ENCODE peak calls at places on chromosome 1, in seven cellular contexts. W is K562, C is GM12892, R is H1, J is SK-N-SH, N is GM12878, H is HepG2. X is an unnamed sample.

GRCh38 chr1:2358651-2359640 is 32.4 kb downstream of the MORN1 start:
- DNase-seq in R (no peak), H (no peak), W (no peak), J (no peak), C (no peak), N (no peak), X (no peak)

GRCh38 chr1:236030572-236030971 is 34.3 kb downstream of the NID1 start:
- DNase-seq in W (no peak), R (no peak), N (no peak), H (no peak), J (no peak), C (no peak), X (no peak)

GRCh38 chr1:210655511-210655910 is 326.8 kb downstream of the HHAT start:
- DNase-seq in R (no peak), C (no peak), N (no peak), H (no peak), J (no peak), W (no peak), X (no peak)

GRCh38 chr1:40637617-40638016 is 27.9 kb downstream of the RIMS3 start:
- DNase-seq in J (no peak), C (no peak), H (no peak), N (no peak), R (no peak), W (no peak), X (no peak)

GRCh38 chr1:81801834-81802531 is 1.2 kb downstream of the ADGRL2 start:
- DNase-seq in N (no peak), J (peak; percentile 60), H (no peak), W (no peak), C (no peak), R (no peak), X (peak; percentile 17)

GRCh38 chr1:70934197-70934961 is 113.2 kb downstream of the PTGER3 start:
- DNase-seq in R (no peak), W (no peak), H (no peak), N (no peak), J (no peak), C (no peak), X (no peak)

GRCh38 chr1:36517019-36517387 is 34.3 kb upstream of the CSF3R start:
- DNase-seq in H (no peak), C (no peak), R (no peak), N (no peak), J (no peak), W (peak; percentile 32), X (no peak)

GRCh38 chr1:214143015-214143775 is 137.8 kb upstream of the SMYD2 start:
- DNase-seq in R (no peak), H (no peak), W (no peak), C (no peak), N (no peak), J (peak; percentile 29), X (no peak)

GRCh38 chr1:188325211-188325610 is 1496.5 kb downstream of the PLA2G4A start:
- DNase-seq in C (no peak), J (peak; percentile 9), H (no peak), N (no peak), W (no peak), R (no peak), X (no peak)

GRCh38 chr1:43452789-43453441 is 816 bp downstream of the HYI start:
- DNase-seq in R (no peak), H (no peak), W (peak; percentile 59), N (no peak), J (no peak), C (no peak), X (no peak)

GRCh38 chr1:225523214-225523613 is 95.4 kb upstream of the LBR start:
- DNase-seq in W (no peak), H (no peak), R (no peak), C (no peak), N (no peak), J (no peak), X (no peak)

GRCh38 chr1:198143797-198144196 is 13.0 kb upstream of the NEK7 start:
- DNase-seq in H (no peak), W (no peak), J (no peak), N (no peak), C (no peak), R (no peak), X (no peak)

GRCh38 chr1:87243573-87243972 is 85.1 kb upstream of the LMO4 start:
- DNase-seq in N (no peak), C (no peak), W (no peak), J (no peak), H (no peak), R (no peak), X (no peak)

GRCh38 chr1:53982034-53982761 is 35.8 kb downstream of the LDLRAD1 start:
- DNase-seq in R (peak; percentile 54), C (no peak), H (peak; percentile 79), J (peak; percentile 33), W (peak; percentile 36), N (no peak), X (no peak)

GRCh38 chr1:38175062-38175461 is 128.5 kb upstream of the POU3F1 start:
- DNase-seq in R (no peak), W (no peak), J (no peak), H (no peak), C (no peak), N (no peak), X (no peak)

GRCh38 chr1:95364546-95364945 is 130.5 kb downstream of the RWDD3 start:
- DNase-seq in H (no peak), R (no peak), N (no peak), J (no peak), C (no peak), W (no peak), X (no peak)

GRCh38 chr1:238950786-238951185 is 435.6 kb upstream of the CHRM3 start:
- DNase-seq in W (no peak), C (no peak), N (no peak), H (no peak), J (no peak), R (no peak), X (no peak)

GRCh38 chr1:244319283-244320132 is 132.2 kb downstream of the ADSS2 start:
- DNase-seq in W (no peak), C (peak; percentile 33), J (no peak), R (no peak), H (no peak), N (peak; percentile 84), X (peak; percentile 44)

GRCh38 chr1:215636258-215636965 is 69.3 kb downstream of the KCTD3 start:
- DNase-seq in W (no peak), J (no peak), C (no peak), N (no peak), R (no peak), H (peak; percentile 73), X (no peak)

GRCh38 chr1:28759257-28759656 is 22.5 kb downstream of the YTHDF2 start:
- DNase-seq in W (no peak), C (no peak), H (no peak), R (no peak), N (no peak), J (no peak), X (no peak)

GRCh38 chr1:21933397-21934248 is 3.5 kb downstream of the HSPG2 start:
- DNase-seq in H (no peak), N (no peak), R (no peak), W (peak; percentile 77), C (no peak), J (no peak), X (no peak)
- TF ChIP-seq TAF1 in H (no peak), N (no peak), R (no peak), W (no peak), C (no peak), J (no peak), X (no peak)

GRCh38 chr1:205247130-205247921 is 19.6 kb downstream of the TMCC2 start:
- DNase-seq in J (no peak), C (no peak), W (peak; percentile 46), R (no peak), N (no peak), H (no peak), X (no peak)

GRCh38 chr1:205249651-205250050 is 21.9 kb downstream of the TMCC2 start:
- DNase-seq in N (no peak), W (no peak), C (no peak), J (no peak), R (no peak), H (no peak), X (no peak)

GRCh38 chr1:205250699-205251098 is 23.0 kb downstream of the TMCC2 start:
- DNase-seq in R (no peak), H (no peak), W (no peak), C (no peak), N (no peak), J (no peak), X (no peak)

GRCh38 chr1:205246426-205247119 is 18.8 kb downstream of the TMCC2 start:
- DNase-seq in J (no peak), C (no peak), R (no peak), H (no peak), W (no peak), N (no peak), X (no peak)

GRCh38 chr1:205248793-205249601 is 21.3 kb downstream of the TMCC2 start:
- DNase-seq in N (no peak), R (no peak), C (no peak), W (peak; percentile 82), H (no peak), J (peak; percentile 58), X (no peak)
- TF ChIP-seq TAF1 in N (no peak), R (no peak), C (no peak), W (no peak), H (no peak), J (no peak), X (no peak)

GRCh38 chr1:58607391-58607790 is 30.3 kb upstream of the TACSTD2 start:
- DNase-seq in H (no peak), C (no peak), R (no peak), J (no peak), N (no peak), W (no peak), X (no peak)
- TF ChIP-seq TAF1 in H (no peak), C (no peak), R (no peak), J (no peak), N (no peak), W (no peak), X (no peak)

GRCh38 chr1:66207484-66207883 is 326.5 kb upstream of the SGIP1 start:
- DNase-seq in C (no peak), R (no peak), W (no peak), N (no peak), H (no peak), J (no peak), X (no peak)
- TF ChIP-seq TAF1 in C (no peak), R (no peak), W (no peak), N (no peak), H (no peak), J (no peak), X (no peak)

X was measured in GM12891.